ENCODE peak calls at places on chromosomes 13 and 19, in eight cellular contexts. F, K, S, Z, N, O, G and R are unnamed samples.

GRCh38 chr13:84080748-84081530 is 198.7 kb upstream of the SLITRK1 start:
- DNase-seq in F (no peak), K (no peak), S (no peak), Z (no peak), N (no peak), O (no peak), G (no peak), R (no peak)

GRCh38 chr13:24680258-24680920 is at the start of gene ATP12A:
- DNase-seq in F (peak; percentile 92), K (no peak), S (peak; percentile 59), Z (peak; percentile 52), N (no peak), O (peak; percentile 40), G (peak; percentile 6), R (no peak)

GRCh38 chr19:3171894-3172679 is 6.5 kb upstream of the S1PR4 start:
- DNase-seq in F (no peak), K (no peak), S (no peak), Z (peak; percentile 23), N (no peak), O (peak; percentile 8), G (no peak), R (peak; percentile 51)

GRCh38 chr13:28624707-28625432 is 34.1 kb upstream of the POMP start:
- DNase-seq in F (peak; percentile 17), K (no peak), S (no peak), Z (no peak), N (no peak), O (no peak), G (no peak), R (no peak)

GRCh38 chr19:32287811-32288227 is 57.6 kb upstream of the ZNF507 start:
- DNase-seq in F (peak; percentile 87), K (peak; percentile 61), S (no peak), Z (peak; percentile 76), N (peak; percentile 22), O (peak; percentile 81), G (peak; percentile 35), R (peak; percentile 60)

GRCh38 chr13:101545521-101545920 is 93.0 kb downstream of the ITGBL1 start:
- DNase-seq in F (no peak), K (no peak), S (no peak), Z (peak; percentile 46), N (no peak), O (no peak), G (no peak), R (peak; percentile 46)

GRCh38 chr19:39542198-39542597 is 2.2 kb upstream of the EID2 start:
- DNase-seq in F (peak; percentile 54), K (no peak), S (no peak), Z (no peak), N (peak; percentile 46), O (no peak), G (no peak), R (no peak)

GRCh38 chr19:15379996-15380647 is 535 bp upstream of the AKAP8 start:
- DNase-seq in F (peak; percentile 84), K (peak; percentile 23), S (no peak), Z (peak; percentile 63), N (peak; percentile 46), O (peak; percentile 75), G (peak; percentile 74), R (peak; percentile 67)

GRCh38 chr13:78655906-78656305 is 3.0 kb downstream of the OBI1 start:
- DNase-seq in F (no peak), K (no peak), S (no peak), Z (no peak), N (no peak), O (no peak), G (no peak), R (no peak)

GRCh38 chr13:93861818-93862217 is 617.7 kb downstream of the DCT start:
- DNase-seq in F (no peak), K (no peak), S (no peak), Z (peak; percentile 83), N (no peak), O (peak; percentile 48), G (no peak), R (no peak)

GRCh38 chr13:75855847-75856246 is 219.7 kb downstream of the LMO7 start:
- DNase-seq in F (no peak), K (no peak), S (no peak), Z (no peak), N (no peak), O (no peak), G (no peak), R (no peak)

GRCh38 chr19:14370169-14370998 is 10.9 kb upstream of the ADGRE5 start:
- DNase-seq in F (no peak), K (no peak), S (no peak), Z (peak; percentile 32), N (peak; percentile 69), O (no peak), G (no peak), R (no peak)

GRCh38 chr19:14378890-14379289 is 2.4 kb upstream of the ADGRE5 start:
- DNase-seq in F (no peak), K (no peak), S (peak; percentile 51), Z (no peak), N (no peak), O (no peak), G (no peak), R (no peak)

GRCh38 chr19:14375055-14375581 is 6.1 kb upstream of the ADGRE5 start:
- DNase-seq in F (no peak), K (no peak), S (no peak), Z (no peak), N (peak; percentile 65), O (no peak), G (no peak), R (no peak)

GRCh38 chr19:14371321-14371821 is 9.9 kb upstream of the ADGRE5 start:
- DNase-seq in F (no peak), K (no peak), S (no peak), Z (no peak), N (no peak), O (no peak), G (no peak), R (no peak)

DNA sequence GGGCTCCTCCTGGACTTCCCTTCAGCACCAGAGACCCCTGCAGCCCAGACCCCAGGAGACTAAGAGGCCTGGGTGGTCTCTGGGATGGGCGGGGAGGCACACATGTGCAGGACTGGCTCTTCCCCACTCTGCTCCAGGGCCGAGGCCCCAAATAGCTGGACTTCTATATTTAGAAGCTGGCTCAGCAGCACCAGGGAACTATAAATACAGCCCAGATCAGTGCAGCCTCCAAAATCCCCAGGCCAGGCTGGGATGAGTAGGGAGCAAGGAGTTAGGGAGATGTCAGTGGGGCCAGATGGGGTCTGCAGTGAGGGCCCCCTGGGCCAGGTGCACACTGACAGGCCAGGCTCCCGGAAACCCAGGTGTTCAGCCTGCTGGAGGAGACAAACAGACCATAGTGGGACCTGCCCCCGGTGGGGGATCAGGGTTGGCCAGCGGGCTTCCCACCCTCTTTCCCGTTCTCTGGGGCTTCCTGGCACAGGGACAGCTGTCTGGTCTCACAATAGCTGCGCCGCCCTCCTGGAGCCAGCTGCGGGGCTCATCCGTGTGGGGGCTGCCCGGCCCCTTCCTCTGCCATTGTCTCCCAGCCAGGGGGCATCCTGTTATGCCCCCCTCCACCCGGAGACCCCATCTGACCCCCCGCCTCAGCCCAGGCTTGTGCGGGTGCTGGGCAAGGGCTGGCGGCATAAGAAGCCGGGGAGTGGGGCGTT is 5.5 kb upstream of the ADGRE5 start:
- DNase-seq in F (peak; percentile 38), K (no peak), S (no peak), Z (peak; percentile 33), N (peak; percentile 51), O (no peak), G (no peak), R (no peak)
- TF ChIP-seq EZH2phosphoT487 in F (no peak), K (no peak), S (no peak), Z (no peak), N (no peak), O (no peak), G (no peak), R (no peak)

GRCh38 chr19:51743405-51743804 is 8.3 kb downstream of the FPR1 start:
- DNase-seq in F (no peak), K (no peak), S (no peak), Z (peak; percentile 23), N (no peak), O (no peak), G (no peak), R (no peak)
- H3K9me2 ChIP-seq in F (peaks cover 2% of the 10 kb centered on the region), K (no peaks in the 10 kb centered on the region), S (no peaks in the 10 kb centered on the region), Z (no peaks in the 10 kb centered on the region), N (no peaks in the 10 kb centered on the region), O (no peaks in the 10 kb centered on the region), G (no peaks in the 10 kb centered on the region), R (no peaks in the 10 kb centered on the region)

DNA sequence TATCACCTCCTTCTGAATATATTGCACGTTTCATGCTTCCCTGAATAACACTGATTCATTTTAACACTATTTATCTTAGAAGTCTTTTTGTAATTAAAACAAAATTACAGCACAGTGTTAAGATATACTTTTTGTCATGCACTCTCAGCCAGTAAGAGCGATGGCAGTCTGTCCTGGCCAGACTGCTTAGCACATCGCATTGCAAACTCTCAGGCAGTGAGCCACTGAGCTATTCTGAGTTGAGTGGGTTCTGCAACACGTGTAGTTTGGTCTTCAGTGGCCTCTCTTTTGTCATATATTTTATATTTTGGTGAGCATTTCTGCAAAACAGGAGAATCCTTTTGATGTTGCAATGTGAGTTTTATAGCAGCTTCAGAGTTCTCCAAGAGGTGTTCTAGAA is 332.1 kb downstream of the HS6ST3 start:
- DNase-seq in F (no peak), K (no peak), S (no peak), Z (no peak), N (no peak), O (no peak), G (no peak), R (no peak)
- TF ChIP-seq EZH2phosphoT487 in F (no peak), K (no peak), S (no peak), Z (no peak), N (no peak), O (no peak), G (no peak), R (no peak)

GRCh38 chr19:9324584-9324962 is 594 bp downstream of the ZNF559 start:
- DNase-seq in F (no peak), K (no peak), S (peak; percentile 7), Z (no peak), N (peak; percentile 11), O (no peak), G (no peak), R (no peak)

GRCh38 chr19:9329999-9330398 is 6.0 kb downstream of the ZNF559 start:
- DNase-seq in F (no peak), K (no peak), S (no peak), Z (no peak), N (no peak), O (no peak), G (no peak), R (no peak)

GRCh38 chr19:9321338-9321737 is 2.6 kb upstream of the ZNF559 start:
- DNase-seq in F (no peak), K (no peak), S (no peak), Z (no peak), N (no peak), O (no peak), G (no peak), R (no peak)

GRCh38 chr19:9323557-9323918 is 441 bp upstream of the ZNF559 start:
- DNase-seq in F (peak; percentile 84), K (peak; percentile 6), S (peak; percentile 66), Z (peak; percentile 73), N (peak; percentile 91), O (peak; percentile 69), G (peak; percentile 86), R (peak; percentile 50)

GRCh38 chr19:9323919-9324583 is at the start of gene ZNF559:
- DNase-seq in F (peak; percentile 96), K (peak; percentile 89), S (peak; percentile 99), Z (peak; percentile 99), N (peak; percentile 97), O (peak; percentile 97), G (peak; percentile 96), R (peak; percentile 96)
- H3K9me2 ChIP-seq in F (no peaks in the 10 kb centered on the region), K (no peaks in the 10 kb centered on the region), S (no peaks in the 10 kb centered on the region), Z (no peaks in the 10 kb centered on the region), N (no peaks in the 10 kb centered on the region), O (no peaks in the 10 kb centered on the region), G (no peaks in the 10 kb centered on the region), R (no peaks in the 10 kb centered on the region)

GRCh38 chr13:97256343-97256783 is 34.2 kb downstream of the MBNL2 start:
- DNase-seq in F (no peak), K (peak; percentile 98), S (no peak), Z (peak; percentile 93), N (no peak), O (peak; percentile 80), G (no peak), R (peak; percentile 88)
- TF ChIP-seq EZH2phosphoT487 in F (no peak), K (no peak), S (no peak), Z (no peak), N (no peak), O (no peak), G (no peak), R (no peak)